ENCODE peak calls at places on chromosomes 4 and X, in six cellular contexts. J is Calu3, L is sigmoid colon, R is PC-3, C is mammary epithelial cell, V is astrocyte of the cerebellum. D is an unnamed sample.

GRCh38 chrX:68147848-68148247 is 285.4 kb downstream of the OPHN1 start:
- DNase-seq in J (no peak), L (no peak), R (no peak), C (no peak), V (no peak), D (no peak)

GRCh38 chrX:130793966-130794365 is 109.0 kb downstream of the ENOX2 start:
- DNase-seq in J (no peak), L (no peak), R (peak), C (no peak), V (no peak), D (peak)

GRCh38 chrX:47796433-47796906 is 40.2 kb upstream of the ZNF81 start:
- DNase-seq in J (no peak), L (no peak), R (peak), C (peak), V (no peak), D (peak)

GRCh38 chrX:46327229-46328081 is 217.8 kb downstream of the ZNF674 start:
- DNase-seq in J (peak), L (no peak), R (peak), C (peak), V (peak), D (peak)

GRCh38 chr4:33961751-33962150 is 2282.6 kb downstream of the ARAP2 start:
- DNase-seq in J (no peak), L (no peak), R (peak), C (peak), V (peak), D (no peak)

GRCh38 chr4:151013944-151014343 is 1.1 kb downstream of the LRBA start:
- DNase-seq in J (no peak), L (no peak), R (no peak), C (no peak), V (no peak), D (no peak)

GRCh38 chr4:98722000-98722399 is 63.6 kb upstream of the TSPAN5 start:
- DNase-seq in J (no peak), L (no peak), R (peak), C (peak), V (no peak), D (no peak)

GRCh38 chr4:127788517-127788916 is 6.4 kb downstream of the HSPA4L start:
- DNase-seq in J (peak), L (no peak), R (peak), C (peak), V (no peak), D (peak)

GRCh38 chrX:118116308-118117068 is at the start of gene KLHL13:
- DNase-seq in J (peak), L (peak), R (peak), C (peak), V (no peak), D (peak)

GRCh38 chr4:152935138-152935537 is 985 bp upstream of the FHDC1 start:
- DNase-seq in J (peak), L (no peak), R (peak), C (no peak), V (no peak), D (peak)

GRCh38 chrX:140274761-140275525 is 229.9 kb downstream of the SOX3 start:
- DNase-seq in J (no peak), L (no peak), R (peak), C (peak), V (peak), D (peak)

GRCh38 chr4:107862658-107863057 is 37.9 kb downstream of the SGMS2 start:
- DNase-seq in J (peak), L (no peak), R (peak), C (peak), V (no peak), D (peak)

GRCh38 chr4:157045507-157046127 is 30.3 kb upstream of the GLRB start:
- DNase-seq in J (peak), L (peak), R (peak), C (peak), V (peak), D (peak)

GRCh38 chr4:99404595-99405287 is 30.4 kb downstream of the ADH7 start:
- DNase-seq in J (peak), L (no peak), R (peak), C (peak), V (peak), D (peak)

GRCh38 chr4:40283968-40284367 is 51.2 kb upstream of the CHRNA9 start:
- DNase-seq in J (no peak), L (peak), R (peak), C (peak), V (peak), D (peak)

GRCh38 chr4:109982521-109982920 is 69.8 kb downstream of the EGF start:
- DNase-seq in J (no peak), L (no peak), R (no peak), C (no peak), V (no peak), D (no peak)

GRCh38 chrX:12434493-12434892 is 296.2 kb downstream of the FRMPD4 start:
- DNase-seq in J (no peak), L (no peak), R (no peak), C (no peak), V (no peak), D (no peak)

GRCh38 chrX:130100180-130100579 is 10.1 kb downstream of the ELF4 start:
- DNase-seq in J (no peak), L (peak), R (no peak), C (no peak), V (peak), D (peak)

GRCh38 chr4:176838611-176839411 is 46.1 kb upstream of the VEGFC start:
- DNase-seq in J (no peak), L (no peak), R (peak), C (peak), V (peak), D (peak)

GRCh38 chr4:125390126-125390525 is 75.4 kb downstream of the FAT4 start:
- DNase-seq in J (no peak), L (no peak), R (peak), C (peak), V (peak), D (peak)

GRCh38 chrX:16788477-16788876 is 2.2 kb downstream of the TXLNG start:
- DNase-seq in J (no peak), L (peak), R (no peak), C (no peak), V (no peak), D (peak)

GRCh38 chr4:172225457-172225856 is 412.3 kb downstream of the GALNTL6 start:
- DNase-seq in J (no peak), L (no peak), R (no peak), C (no peak), V (no peak), D (no peak)

GRCh38 chr4:37719021-37719420 is 32.8 kb upstream of the RELL1 start:
- DNase-seq in J (no peak), L (no peak), R (peak), C (peak), V (no peak), D (no peak)

GRCh38 chr4:153448003-153448731 is 18.0 kb upstream of the TMEM131L start:
- DNase-seq in J (no peak), L (no peak), R (no peak), C (no peak), V (no peak), D (peak)

GRCh38 chr4:85968945-85969830 is 390.7 kb downstream of the MAPK10 start:
- DNase-seq in J (no peak), L (no peak), R (peak), C (peak), V (peak), D (peak)

GRCh38 chr4:140223056-140223810 is 69.2 kb upstream of the MAML3 start:
- DNase-seq in J (no peak), L (no peak), R (peak), C (no peak), V (no peak), D (no peak)

GRCh38 chrX:63658920-63659319 is 126.1 kb downstream of the ARHGEF9 start:
- DNase-seq in J (no peak), L (no peak), R (no peak), C (no peak), V (no peak), D (no peak)

GRCh38 chr4:53476232-53477037 is 99.0 kb downstream of the FIP1L1 start:
- DNase-seq in J (no peak), L (no peak), R (peak), C (peak), V (peak), D (peak)

GRCh38 chr4:115580901-115581300 is 467.5 kb upstream of the NDST4 start:
- DNase-seq in J (no peak), L (no peak), R (no peak), C (no peak), V (no peak), D (no peak)

GRCh38 chr4:151990201-151990600 is 229.4 kb upstream of the GATB start:
- DNase-seq in J (no peak), L (no peak), R (peak), C (peak), V (peak), D (peak)

GRCh38 chr4:93384211-93384610 is 444.3 kb upstream of the ATOH1 start:
- DNase-seq in J (no peak), L (no peak), R (peak), C (no peak), V (no peak), D (no peak)

GRCh38 chrX:40501456-40501855 is 79.3 kb upstream of the ATP6AP2 start:
- DNase-seq in J (no peak), L (no peak), R (no peak), C (no peak), V (no peak), D (no peak)

GRCh38 chr4:120830204-120830603 is 92.3 kb downstream of the PRDM5 start:
- DNase-seq in J (no peak), L (no peak), R (no peak), C (no peak), V (no peak), D (no peak)

GRCh38 chrX:138775501-138775900 is 64.0 kb upstream of the FGF13 start:
- DNase-seq in J (no peak), L (no peak), R (peak), C (peak), V (peak), D (peak)

GRCh38 chr4:118849867-118850812 is 14.2 kb upstream of the SEC24D start:
- DNase-seq in J (peak), L (no peak), R (peak), C (peak), V (no peak), D (peak)

GRCh38 chr4:16582526-16582925 is 315.9 kb downstream of the LDB2 start:
- DNase-seq in J (no peak), L (no peak), R (no peak), C (no peak), V (no peak), D (peak)

GRCh38 chr4:2930135-2930805 is 32.9 kb downstream of the NOP14 start:
- DNase-seq in J (no peak), L (no peak), R (no peak), C (no peak), V (no peak), D (no peak)
- TF ChIP-seq CTCF in J (no peak), L (no peak), R (no peak), C (no peak), V (no peak), D (no peak)

GRCh38 chr4:26161030-26161824 is 159.6 kb upstream of the RBPJ start:
- DNase-seq in J (peak), L (no peak), R (peak), C (no peak), V (no peak), D (no peak)
- TF ChIP-seq CTCF in J (no peak), L (no peak), R (peak), C (no peak), V (peak), D (no peak)

DNA sequence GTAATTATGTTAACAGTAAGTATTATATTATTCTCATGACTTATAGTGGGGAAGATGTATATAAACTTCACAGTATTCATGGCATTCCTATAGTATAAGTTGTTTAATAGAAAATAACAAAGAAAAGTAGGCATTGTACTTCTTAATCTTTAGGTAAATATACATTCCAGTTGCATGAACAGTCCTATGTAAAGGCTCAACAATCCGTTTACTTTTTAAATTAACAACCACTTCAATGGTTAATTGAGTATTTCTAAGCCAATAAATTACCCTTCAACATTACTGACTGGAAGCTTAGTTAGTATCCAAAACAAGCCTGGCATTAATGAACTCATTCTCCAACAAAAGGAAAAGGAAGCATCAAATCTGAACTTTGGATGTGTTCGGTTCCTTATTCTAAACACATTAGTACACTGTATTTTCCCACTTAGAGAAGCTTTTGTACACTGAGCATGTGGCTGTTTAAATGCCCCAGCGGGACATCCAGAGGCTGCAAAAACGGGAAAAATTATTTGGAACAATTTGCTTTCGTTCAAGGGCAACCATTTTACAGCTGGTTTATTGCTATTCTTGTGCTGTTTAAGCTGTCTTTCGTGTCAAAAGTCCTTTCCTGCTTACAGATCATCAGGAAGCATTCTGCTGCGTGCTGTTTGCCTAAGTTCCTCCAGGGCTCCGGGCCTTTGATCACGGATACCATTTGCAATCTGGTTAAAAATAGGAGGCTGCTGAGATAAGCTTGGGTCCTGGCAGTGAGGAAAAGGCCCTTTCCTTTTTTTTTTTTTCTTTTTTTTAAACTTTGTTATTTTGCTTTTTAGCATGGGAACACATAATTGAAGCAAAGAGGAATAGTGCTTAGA is 460.3 kb downstream of the SPRY1 start:
- DNase-seq in J (no peak), L (no peak), R (peak), C (no peak), V (no peak), D (no peak)
- TF ChIP-seq CTCF in J (no peak), L (no peak), R (no peak), C (no peak), V (peak), D (no peak)

GRCh38 chrX:13764284-13764683 is 29.7 kb downstream of the OFD1 start:
- DNase-seq in J (no peak), L (no peak), R (no peak), C (no peak), V (no peak), D (no peak)

GRCh38 chrX:13761606-13762005 is 27.1 kb downstream of the OFD1 start:
- DNase-seq in J (no peak), L (no peak), R (no peak), C (peak), V (no peak), D (no peak)

GRCh38 chrX:13764765-13765164 is 30.2 kb downstream of the OFD1 start:
- DNase-seq in J (no peak), L (no peak), R (no peak), C (no peak), V (no peak), D (peak)

GRCh38 chrX:13762015-13762414 is 27.5 kb downstream of the OFD1 start:
- DNase-seq in J (no peak), L (no peak), R (no peak), C (no peak), V (no peak), D (no peak)

DNA sequence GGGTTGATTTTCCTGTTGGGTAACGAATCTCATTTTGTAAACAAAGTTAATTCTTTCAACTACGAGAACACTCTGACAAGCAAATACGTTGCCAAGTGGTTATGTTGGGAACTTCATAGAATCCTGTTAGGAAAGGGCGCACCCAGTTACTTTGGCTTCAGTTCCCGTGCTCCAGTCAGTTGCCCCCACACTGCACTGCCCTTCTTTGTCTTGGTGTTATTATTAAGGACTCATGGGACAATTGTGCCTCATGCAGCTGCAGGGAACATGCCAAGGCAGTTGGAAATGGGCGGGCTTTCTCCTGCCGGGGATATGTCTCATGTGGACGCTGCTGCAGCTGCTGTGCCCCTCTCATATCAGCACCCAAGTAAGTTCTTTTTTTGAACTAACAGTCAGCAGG is 28.9 kb downstream of the OFD1 start:
- DNase-seq in J (no peak), L (no peak), R (no peak), C (no peak), V (no peak), D (no peak)
- TF ChIP-seq CTCF in J (no peak), L (no peak), R (no peak), C (no peak), V (no peak), D (no peak)

DNA sequence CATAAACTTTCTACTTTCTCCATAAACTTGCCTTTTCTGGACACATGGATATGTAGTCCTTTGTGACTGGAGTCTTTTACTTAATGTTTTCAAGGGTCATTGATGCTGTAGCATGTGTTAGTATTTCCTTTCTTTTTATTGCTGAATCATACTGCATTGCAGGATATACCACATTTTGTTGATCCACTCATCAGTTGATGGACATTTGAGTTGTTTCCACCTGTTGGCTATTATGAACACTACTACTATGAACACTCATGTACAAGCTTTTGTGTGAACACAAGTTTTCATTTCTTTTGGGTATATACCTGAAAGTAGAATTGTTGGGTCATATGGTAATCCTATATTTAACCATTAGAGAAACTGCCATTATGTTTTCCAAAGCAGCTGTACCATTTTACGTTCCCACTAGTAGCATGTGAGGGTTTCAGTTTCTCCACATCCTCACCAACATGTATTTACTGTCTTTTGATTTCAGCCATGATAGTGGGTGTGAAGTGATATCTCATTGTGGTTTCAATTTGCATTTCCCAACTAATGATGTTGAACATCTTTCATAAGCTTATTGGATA is 26.3 kb upstream of the GPM6B start:
- DNase-seq in J (no peak), L (no peak), R (no peak), C (no peak), V (no peak), D (no peak)
- TF ChIP-seq CTCF in J (no peak), L (no peak), R (no peak), C (no peak), V (no peak), D (no peak)

D was measured in MCF 10A.